ENCODE peak calls at places on chromosomes 11 and 22, in seven cellular contexts. B, K, Q, R, E, D and N are unnamed samples.
A peak's percentile ranks its signal among the peaks of the same experiment; 100 is the strongest.

GRCh38 chr22:36325163-36326031 is 62.4 kb downstream of the MYH9 start:
- DNase-seq in B (peak; percentile 89), K (peak; percentile 71), Q (no peak), R (peak; percentile 91), E (no peak), D (no peak), N (no peak)

GRCh38 chr11:13962562-13963168 is at the start of gene SPON1:
- DNase-seq in B (no peak), K (no peak), Q (peak; percentile 76), R (no peak), E (peak; percentile 84), D (no peak), N (no peak)

GRCh38 chr11:90134420-90135003 is at the start of gene NAALAD2:
- DNase-seq in B (no peak), K (peak; percentile 20), Q (peak; percentile 65), R (no peak), E (no peak), D (peak; percentile 5), N (no peak)

GRCh38 chr11:66361502-66361941 is 10.0 kb downstream of the SLC29A2 start:
- DNase-seq in B (no peak), K (no peak), Q (peak; percentile 50), R (no peak), E (no peak), D (no peak), N (no peak)

GRCh38 chr11:46290598-46291309 is 13.3 kb downstream of the CREB3L1 start:
- DNase-seq in B (peak; percentile 88), K (peak; percentile 53), Q (peak; percentile 80), R (peak; percentile 87), E (no peak), D (peak; percentile 56), N (no peak)

GRCh38 chr11:14676068-14676467 is 32.5 kb downstream of the PDE3B start:
- DNase-seq in B (no peak), K (no peak), Q (no peak), R (no peak), E (no peak), D (no peak), N (no peak)

GRCh38 chr22:41092847-41093371 is 517 bp downstream of the EP300 start:
- DNase-seq in B (no peak), K (no peak), Q (peak; percentile 65), R (no peak), E (no peak), D (peak; percentile 29), N (peak; percentile 39)

GRCh38 chr22:50011447-50012200 is 941 bp downstream of the IL17REL start:
- DNase-seq in B (no peak), K (no peak), Q (no peak), R (no peak), E (peak; percentile 58), D (no peak), N (no peak)

GRCh38 chr11:2778630-2779498 is 79.1 kb upstream of the KCNQ1OT1 start:
- DNase-seq in B (peak; percentile 75), K (peak; percentile 76), Q (peak; percentile 88), R (no peak), E (peak; percentile 90), D (peak; percentile 26), N (peak; percentile 71)

DNA sequence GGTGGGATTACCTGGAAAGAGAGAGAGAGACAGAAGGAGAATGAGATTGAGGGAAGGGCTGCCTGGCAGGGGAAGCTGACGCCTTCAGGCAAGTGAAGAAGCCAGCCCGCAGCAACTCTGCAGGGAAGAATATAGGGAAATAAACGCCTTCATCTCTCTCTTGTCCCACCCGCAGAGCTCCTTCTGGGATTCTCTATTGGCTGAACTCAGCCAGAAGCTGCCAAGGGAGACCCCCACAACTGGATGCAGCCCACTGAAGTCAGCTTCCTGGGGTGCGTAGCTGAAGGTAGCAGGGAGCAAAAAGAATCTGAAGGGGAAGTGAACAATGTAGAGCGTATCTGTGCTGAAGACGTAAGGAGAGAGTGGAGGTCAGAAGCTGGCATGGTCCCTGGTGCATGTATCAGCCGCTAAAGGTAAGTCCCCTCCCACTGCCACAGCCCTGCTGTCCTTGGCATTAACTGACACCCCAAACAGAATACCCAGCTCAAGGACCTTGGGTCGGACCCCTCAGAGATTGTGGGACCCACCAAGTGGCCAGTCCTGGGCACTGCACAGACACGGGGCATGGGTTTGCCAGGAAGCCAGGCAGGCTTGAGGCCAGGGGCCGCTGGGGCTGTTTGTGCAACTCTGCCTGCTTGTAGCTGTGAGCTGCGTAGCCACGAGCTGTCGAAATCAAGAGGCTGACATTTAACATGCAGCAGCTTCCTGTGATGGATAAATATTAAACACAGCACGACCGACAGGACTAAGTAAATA is 469.9 kb downstream of the MN1 start:
- DNase-seq in B (no peak), K (peak; percentile 26), Q (peak; percentile 86), R (no peak), E (peak; percentile 77), D (peak; percentile 66), N (no peak)
- TF ChIP-seq CTCF in B (peak; percentile 27), K (peak; percentile 41), Q (peak; percentile 32), R (peak; percentile 65), E (no peak), D (peak; percentile 30), N (no peak)

GRCh38 chr11:109285465-109285864 is 136.5 kb upstream of the C11orf87 start:
- DNase-seq in B (no peak), K (no peak), Q (no peak), R (no peak), E (no peak), D (no peak), N (no peak)
- TF ChIP-seq CTCF in B (no peak), K (no peak), Q (no peak), R (no peak), E (no peak), D (no peak), N (no peak)

GRCh38 chr11:123640029-123640428 is 14.4 kb downstream of the SCN3B start:
- DNase-seq in B (no peak), K (no peak), Q (no peak), R (no peak), E (no peak), D (no peak), N (no peak)

GRCh38 chr11:123642435-123642834 is 12.0 kb downstream of the SCN3B start:
- DNase-seq in B (no peak), K (no peak), Q (no peak), R (no peak), E (no peak), D (no peak), N (no peak)

GRCh38 chr11:123645576-123645975 is 8.8 kb downstream of the SCN3B start:
- DNase-seq in B (no peak), K (no peak), Q (no peak), R (no peak), E (no peak), D (no peak), N (no peak)

GRCh38 chr11:123641495-123641840 is 13.0 kb downstream of the SCN3B start:
- DNase-seq in B (no peak), K (no peak), Q (no peak), R (no peak), E (no peak), D (no peak), N (no peak)

DNA sequence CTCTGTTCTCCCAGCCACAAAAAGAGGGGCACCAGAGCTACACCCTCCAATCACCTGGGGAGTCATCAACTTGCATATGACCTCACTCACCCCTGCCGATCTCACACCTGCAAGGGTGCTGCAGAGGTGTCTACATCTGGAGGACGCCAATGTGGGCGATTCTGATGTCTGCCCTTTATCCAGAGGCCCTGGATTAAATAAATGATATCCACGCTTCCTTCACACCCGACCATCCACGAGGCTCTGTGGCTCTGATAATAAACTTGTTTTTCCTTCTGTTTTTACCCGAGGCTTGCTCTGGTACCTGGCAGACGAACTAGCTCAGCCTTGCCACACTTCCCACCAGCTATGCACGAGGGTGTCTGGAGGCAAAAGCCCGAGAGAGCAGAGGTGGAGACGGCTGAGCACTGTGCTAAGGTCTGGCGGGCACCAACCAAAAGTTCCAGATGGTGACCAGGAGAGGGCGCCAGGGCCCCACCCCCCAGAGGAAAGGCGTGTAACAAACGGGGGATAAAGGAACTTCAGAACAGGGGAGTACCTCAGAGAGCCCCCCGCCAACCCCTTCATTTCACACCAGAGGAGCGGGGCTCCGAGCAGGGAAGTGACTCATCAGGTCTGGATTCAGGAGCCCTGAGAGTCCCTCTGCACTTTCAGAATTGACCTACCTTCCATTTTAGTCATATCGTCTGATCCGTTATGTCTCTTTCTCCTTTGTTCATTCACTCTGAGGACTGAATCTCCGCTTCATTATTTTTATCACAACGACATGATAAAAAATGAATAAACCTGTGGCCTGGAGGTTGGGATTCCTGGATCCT is 13.5 kb downstream of the SCN3B start:
- DNase-seq in B (no peak), K (peak; percentile 19), Q (peak; percentile 80), R (no peak), E (no peak), D (peak; percentile 35), N (peak; percentile 69)
- TF ChIP-seq CTCF in B (peak; percentile 77), K (peak; percentile 79), Q (peak; percentile 53), R (peak; percentile 73), E (peak; percentile 32), D (peak; percentile 71), N (peak; percentile 88)

DNA sequence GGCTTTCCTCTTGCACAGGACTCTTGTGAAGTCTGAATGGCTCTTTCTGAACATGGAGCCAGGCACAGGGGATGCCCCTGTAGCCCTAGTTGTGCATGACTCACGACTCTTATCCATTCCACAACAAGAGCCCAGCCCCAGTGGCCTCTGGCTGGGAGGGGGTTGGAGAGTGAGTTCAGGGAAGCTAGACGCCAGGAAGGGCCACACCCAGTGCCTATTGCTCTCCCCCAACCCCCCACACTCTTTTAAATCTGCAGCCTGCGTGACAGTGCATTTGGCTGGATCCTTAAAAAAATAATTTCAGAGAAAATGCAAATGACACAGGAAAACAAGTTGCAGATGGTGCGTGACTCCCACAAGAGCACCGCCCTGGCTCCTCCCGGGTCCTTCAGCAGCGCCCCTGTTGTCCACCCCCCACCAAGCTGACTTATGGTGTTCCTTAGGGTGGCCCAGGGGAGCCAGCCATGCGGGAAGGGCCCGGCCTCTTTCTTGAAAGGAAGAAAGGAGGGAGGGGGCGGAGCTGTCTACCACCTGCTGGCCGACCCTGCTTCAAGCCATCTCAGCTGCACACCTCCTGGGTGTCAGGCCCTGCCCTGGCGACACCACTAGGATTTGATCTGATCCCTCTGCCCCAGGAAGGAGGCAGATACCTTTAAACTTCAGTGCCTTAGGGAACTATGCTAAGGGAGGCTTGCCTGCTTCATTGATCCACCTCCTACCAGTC is 74.7 kb downstream of the MN1 start:
- DNase-seq in B (no peak), K (peak; percentile 79), Q (no peak), R (no peak), E (no peak), D (peak; percentile 77), N (no peak)
- TF ChIP-seq CTCF in B (no peak), K (no peak), Q (no peak), R (no peak), E (no peak), D (no peak), N (no peak)

GRCh38 chr11:102317099-102317767 is at the start of gene BIRC3:
- DNase-seq in B (peak; percentile 88), K (peak; percentile 83), Q (peak; percentile 84), R (peak; percentile 79), E (peak; percentile 97), D (peak; percentile 97), N (peak; percentile 77)
- TF ChIP-seq CTCF in B (peak; percentile 40), K (peak; percentile 42), Q (peak; percentile 14), R (peak; percentile 42), E (no peak), D (peak; percentile 3), N (peak; percentile 5)